ENCODE peak calls at places on chromosomes 4 and X, in five cellular contexts. One of them, this sample, is unnamed.

GRCh38 chr4:155419266-155419665 is 42.5 kb upstream of the MAP9 start:
- DNase-seq in cardiac muscle cell: peak
- DNase-seq in activated CD8-positive, alpha-beta memory T cell treated with anti-CD3 and anti-CD28 coated beads for 1 hour: no peak
- DNase-seq in activated T-cell treated with anti-CD3 and anti-CD28 coated beads for 1 hour: no peak
- DNase-seq in stimulated activated CD8-positive, alpha-beta memory T cell treated with anti-CD3 and anti-CD28 coated beads, Interleukin-4, amount 100 ng/mL, for 1 hour: no peak
- DNase-seq in this sample: no peak

GRCh38 chr4:124980276-124980752 is 267.8 kb upstream of the ANKRD50 start:
- DNase-seq in cardiac muscle cell: peak
- DNase-seq in activated CD8-positive, alpha-beta memory T cell treated with anti-CD3 and anti-CD28 coated beads for 1 hour: no peak
- DNase-seq in activated T-cell treated with anti-CD3 and anti-CD28 coated beads for 1 hour: no peak
- DNase-seq in stimulated activated CD8-positive, alpha-beta memory T cell treated with anti-CD3 and anti-CD28 coated beads, Interleukin-4, amount 100 ng/mL, for 1 hour: no peak
- DNase-seq in this sample: no peak

GRCh38 chr4:110275871-110276270 is 77.5 kb upstream of the ELOVL6 start:
- DNase-seq in cardiac muscle cell: peak
- DNase-seq in activated CD8-positive, alpha-beta memory T cell treated with anti-CD3 and anti-CD28 coated beads for 1 hour: no peak
- DNase-seq in activated T-cell treated with anti-CD3 and anti-CD28 coated beads for 1 hour: no peak
- DNase-seq in stimulated activated CD8-positive, alpha-beta memory T cell treated with anti-CD3 and anti-CD28 coated beads, Interleukin-4, amount 100 ng/mL, for 1 hour: no peak
- DNase-seq in this sample: no peak

GRCh38 chr4:151678048-151678853 is 82.6 kb downstream of the GATB start:
- DNase-seq in cardiac muscle cell: no peak
- DNase-seq in activated CD8-positive, alpha-beta memory T cell treated with anti-CD3 and anti-CD28 coated beads for 1 hour: no peak
- DNase-seq in activated T-cell treated with anti-CD3 and anti-CD28 coated beads for 1 hour: no peak
- DNase-seq in stimulated activated CD8-positive, alpha-beta memory T cell treated with anti-CD3 and anti-CD28 coated beads, Interleukin-4, amount 100 ng/mL, for 1 hour: no peak
- DNase-seq in this sample: peak

GRCh38 chr4:26141916-26142638 is 178.7 kb upstream of the RBPJ start:
- DNase-seq in cardiac muscle cell: peak
- DNase-seq in activated CD8-positive, alpha-beta memory T cell treated with anti-CD3 and anti-CD28 coated beads for 1 hour: no peak
- DNase-seq in activated T-cell treated with anti-CD3 and anti-CD28 coated beads for 1 hour: no peak
- DNase-seq in stimulated activated CD8-positive, alpha-beta memory T cell treated with anti-CD3 and anti-CD28 coated beads, Interleukin-4, amount 100 ng/mL, for 1 hour: no peak
- DNase-seq in this sample: no peak

GRCh38 chrX:119573840-119574393 is 446 bp upstream of the UBE2A start:
- DNase-seq in cardiac muscle cell: peak
- DNase-seq in activated CD8-positive, alpha-beta memory T cell treated with anti-CD3 and anti-CD28 coated beads for 1 hour: no peak
- DNase-seq in activated T-cell treated with anti-CD3 and anti-CD28 coated beads for 1 hour: peak
- DNase-seq in stimulated activated CD8-positive, alpha-beta memory T cell treated with anti-CD3 and anti-CD28 coated beads, Interleukin-4, amount 100 ng/mL, for 1 hour: no peak
- DNase-seq in this sample: no peak

GRCh38 chrX:27915617-27916016 is 65.6 kb downstream of the DCAF8L1 start:
- DNase-seq in cardiac muscle cell: peak
- DNase-seq in activated CD8-positive, alpha-beta memory T cell treated with anti-CD3 and anti-CD28 coated beads for 1 hour: no peak
- DNase-seq in activated T-cell treated with anti-CD3 and anti-CD28 coated beads for 1 hour: no peak
- DNase-seq in stimulated activated CD8-positive, alpha-beta memory T cell treated with anti-CD3 and anti-CD28 coated beads, Interleukin-4, amount 100 ng/mL, for 1 hour: no peak
- DNase-seq in this sample: no peak

GRCh38 chrX:70554081-70554480 is 109.4 kb downstream of the DLG3 start:
- DNase-seq in cardiac muscle cell: peak
- DNase-seq in activated CD8-positive, alpha-beta memory T cell treated with anti-CD3 and anti-CD28 coated beads for 1 hour: no peak
- DNase-seq in activated T-cell treated with anti-CD3 and anti-CD28 coated beads for 1 hour: no peak
- DNase-seq in stimulated activated CD8-positive, alpha-beta memory T cell treated with anti-CD3 and anti-CD28 coated beads, Interleukin-4, amount 100 ng/mL, for 1 hour: no peak
- DNase-seq in this sample: no peak

GRCh38 chrX:11269006-11269405 is 24.2 kb upstream of the AMELX start:
- DNase-seq in cardiac muscle cell: no peak
- DNase-seq in activated CD8-positive, alpha-beta memory T cell treated with anti-CD3 and anti-CD28 coated beads for 1 hour: no peak
- DNase-seq in activated T-cell treated with anti-CD3 and anti-CD28 coated beads for 1 hour: no peak
- DNase-seq in stimulated activated CD8-positive, alpha-beta memory T cell treated with anti-CD3 and anti-CD28 coated beads, Interleukin-4, amount 100 ng/mL, for 1 hour: no peak
- DNase-seq in this sample: no peak

GRCh38 chr4:16196482-16197393 is 29.5 kb downstream of the TAPT1 start:
- DNase-seq in cardiac muscle cell: peak
- DNase-seq in activated CD8-positive, alpha-beta memory T cell treated with anti-CD3 and anti-CD28 coated beads for 1 hour: no peak
- DNase-seq in activated T-cell treated with anti-CD3 and anti-CD28 coated beads for 1 hour: no peak
- DNase-seq in stimulated activated CD8-positive, alpha-beta memory T cell treated with anti-CD3 and anti-CD28 coated beads, Interleukin-4, amount 100 ng/mL, for 1 hour: no peak
- DNase-seq in this sample: no peak

GRCh38 chr4:28709821-28710330 is 1849.2 kb downstream of the STIM2 start:
- DNase-seq in cardiac muscle cell: peak
- DNase-seq in activated CD8-positive, alpha-beta memory T cell treated with anti-CD3 and anti-CD28 coated beads for 1 hour: no peak
- DNase-seq in activated T-cell treated with anti-CD3 and anti-CD28 coated beads for 1 hour: no peak
- DNase-seq in stimulated activated CD8-positive, alpha-beta memory T cell treated with anti-CD3 and anti-CD28 coated beads, Interleukin-4, amount 100 ng/mL, for 1 hour: no peak
- DNase-seq in this sample: no peak

GRCh38 chr4:15470149-15470520 is 453 bp downstream of the CC2D2A start:
- DNase-seq in cardiac muscle cell: peak
- DNase-seq in activated CD8-positive, alpha-beta memory T cell treated with anti-CD3 and anti-CD28 coated beads for 1 hour: no peak
- DNase-seq in activated T-cell treated with anti-CD3 and anti-CD28 coated beads for 1 hour: no peak
- DNase-seq in stimulated activated CD8-positive, alpha-beta memory T cell treated with anti-CD3 and anti-CD28 coated beads, Interleukin-4, amount 100 ng/mL, for 1 hour: no peak
- DNase-seq in this sample: no peak

GRCh38 chr4:156556326-156556725 is 415.3 kb downstream of the PDGFC start:
- DNase-seq in cardiac muscle cell: no peak
- DNase-seq in activated CD8-positive, alpha-beta memory T cell treated with anti-CD3 and anti-CD28 coated beads for 1 hour: no peak
- DNase-seq in activated T-cell treated with anti-CD3 and anti-CD28 coated beads for 1 hour: no peak
- DNase-seq in stimulated activated CD8-positive, alpha-beta memory T cell treated with anti-CD3 and anti-CD28 coated beads, Interleukin-4, amount 100 ng/mL, for 1 hour: no peak
- DNase-seq in this sample: no peak

GRCh38 chr4:72352746-72353145 is 216.3 kb downstream of the ADAMTS3 start:
- DNase-seq in cardiac muscle cell: no peak
- DNase-seq in activated CD8-positive, alpha-beta memory T cell treated with anti-CD3 and anti-CD28 coated beads for 1 hour: no peak
- DNase-seq in activated T-cell treated with anti-CD3 and anti-CD28 coated beads for 1 hour: no peak
- DNase-seq in stimulated activated CD8-positive, alpha-beta memory T cell treated with anti-CD3 and anti-CD28 coated beads, Interleukin-4, amount 100 ng/mL, for 1 hour: no peak
- DNase-seq in this sample: no peak

GRCh38 chrX:155231163-155231562 is 14.9 kb downstream of the VBP1 start:
- DNase-seq in cardiac muscle cell: no peak
- DNase-seq in activated CD8-positive, alpha-beta memory T cell treated with anti-CD3 and anti-CD28 coated beads for 1 hour: no peak
- DNase-seq in activated T-cell treated with anti-CD3 and anti-CD28 coated beads for 1 hour: no peak
- DNase-seq in stimulated activated CD8-positive, alpha-beta memory T cell treated with anti-CD3 and anti-CD28 coated beads, Interleukin-4, amount 100 ng/mL, for 1 hour: no peak
- DNase-seq in this sample: no peak

GRCh38 chr4:128809477-128810330 is at the start of gene JADE1:
- DNase-seq in cardiac muscle cell: peak
- DNase-seq in activated CD8-positive, alpha-beta memory T cell treated with anti-CD3 and anti-CD28 coated beads for 1 hour: peak
- DNase-seq in activated T-cell treated with anti-CD3 and anti-CD28 coated beads for 1 hour: peak
- DNase-seq in stimulated activated CD8-positive, alpha-beta memory T cell treated with anti-CD3 and anti-CD28 coated beads, Interleukin-4, amount 100 ng/mL, for 1 hour: peak
- DNase-seq in this sample: peak

GRCh38 chr4:137794779-137795178 is 262.5 kb upstream of the PCDH18 start:
- DNase-seq in cardiac muscle cell: peak
- DNase-seq in activated CD8-positive, alpha-beta memory T cell treated with anti-CD3 and anti-CD28 coated beads for 1 hour: no peak
- DNase-seq in activated T-cell treated with anti-CD3 and anti-CD28 coated beads for 1 hour: no peak
- DNase-seq in stimulated activated CD8-positive, alpha-beta memory T cell treated with anti-CD3 and anti-CD28 coated beads, Interleukin-4, amount 100 ng/mL, for 1 hour: no peak
- DNase-seq in this sample: no peak

GRCh38 chr4:74400395-74400794 is 35.5 kb downstream of the EREG start:
- DNase-seq in cardiac muscle cell: no peak
- DNase-seq in activated CD8-positive, alpha-beta memory T cell treated with anti-CD3 and anti-CD28 coated beads for 1 hour: no peak
- DNase-seq in activated T-cell treated with anti-CD3 and anti-CD28 coated beads for 1 hour: no peak
- DNase-seq in stimulated activated CD8-positive, alpha-beta memory T cell treated with anti-CD3 and anti-CD28 coated beads, Interleukin-4, amount 100 ng/mL, for 1 hour: no peak
- DNase-seq in this sample: no peak

GRCh38 chr4:108107729-108108382 is 60.9 kb downstream of the LEF1 start:
- DNase-seq in cardiac muscle cell: no peak
- DNase-seq in activated CD8-positive, alpha-beta memory T cell treated with anti-CD3 and anti-CD28 coated beads for 1 hour: no peak
- DNase-seq in activated T-cell treated with anti-CD3 and anti-CD28 coated beads for 1 hour: no peak
- DNase-seq in stimulated activated CD8-positive, alpha-beta memory T cell treated with anti-CD3 and anti-CD28 coated beads, Interleukin-4, amount 100 ng/mL, for 1 hour: no peak
- DNase-seq in this sample: no peak

GRCh38 chr4:140233811-140234696 is 80.1 kb upstream of the MAML3 start:
- DNase-seq in cardiac muscle cell: peak
- DNase-seq in activated CD8-positive, alpha-beta memory T cell treated with anti-CD3 and anti-CD28 coated beads for 1 hour: no peak
- DNase-seq in activated T-cell treated with anti-CD3 and anti-CD28 coated beads for 1 hour: no peak
- DNase-seq in stimulated activated CD8-positive, alpha-beta memory T cell treated with anti-CD3 and anti-CD28 coated beads, Interleukin-4, amount 100 ng/mL, for 1 hour: no peak
- DNase-seq in this sample: no peak

GRCh38 chr4:18020671-18021469 is 685 bp downstream of the LCORL start:
- DNase-seq in cardiac muscle cell: peak
- DNase-seq in activated CD8-positive, alpha-beta memory T cell treated with anti-CD3 and anti-CD28 coated beads for 1 hour: peak
- DNase-seq in activated T-cell treated with anti-CD3 and anti-CD28 coated beads for 1 hour: peak
- DNase-seq in stimulated activated CD8-positive, alpha-beta memory T cell treated with anti-CD3 and anti-CD28 coated beads, Interleukin-4, amount 100 ng/mL, for 1 hour: peak
- DNase-seq in this sample: peak

GRCh38 chr4:101968364-101968763 is 177.8 kb downstream of the BANK1 start:
- DNase-seq in cardiac muscle cell: no peak
- DNase-seq in activated CD8-positive, alpha-beta memory T cell treated with anti-CD3 and anti-CD28 coated beads for 1 hour: no peak
- DNase-seq in activated T-cell treated with anti-CD3 and anti-CD28 coated beads for 1 hour: no peak
- DNase-seq in stimulated activated CD8-positive, alpha-beta memory T cell treated with anti-CD3 and anti-CD28 coated beads, Interleukin-4, amount 100 ng/mL, for 1 hour: no peak
- DNase-seq in this sample: no peak

GRCh38 chrX:134573683-134574035 is 84.6 kb downstream of the PLAC1 start:
- DNase-seq in cardiac muscle cell: no peak
- DNase-seq in activated CD8-positive, alpha-beta memory T cell treated with anti-CD3 and anti-CD28 coated beads for 1 hour: no peak
- DNase-seq in activated T-cell treated with anti-CD3 and anti-CD28 coated beads for 1 hour: no peak
- DNase-seq in stimulated activated CD8-positive, alpha-beta memory T cell treated with anti-CD3 and anti-CD28 coated beads, Interleukin-4, amount 100 ng/mL, for 1 hour: no peak
- DNase-seq in this sample: no peak

GRCh38 chr4:166228112-166228511 is 355.1 kb downstream of the TLL1 start:
- DNase-seq in cardiac muscle cell: no peak
- DNase-seq in activated CD8-positive, alpha-beta memory T cell treated with anti-CD3 and anti-CD28 coated beads for 1 hour: no peak
- DNase-seq in activated T-cell treated with anti-CD3 and anti-CD28 coated beads for 1 hour: no peak
- DNase-seq in stimulated activated CD8-positive, alpha-beta memory T cell treated with anti-CD3 and anti-CD28 coated beads, Interleukin-4, amount 100 ng/mL, for 1 hour: no peak
- DNase-seq in this sample: no peak

GRCh38 chr4:89242864-89243740 is 64.5 kb downstream of the GPRIN3 start:
- DNase-seq in cardiac muscle cell: no peak
- DNase-seq in activated CD8-positive, alpha-beta memory T cell treated with anti-CD3 and anti-CD28 coated beads for 1 hour: no peak
- DNase-seq in activated T-cell treated with anti-CD3 and anti-CD28 coated beads for 1 hour: no peak
- DNase-seq in stimulated activated CD8-positive, alpha-beta memory T cell treated with anti-CD3 and anti-CD28 coated beads, Interleukin-4, amount 100 ng/mL, for 1 hour: no peak
- DNase-seq in this sample: no peak

GRCh38 chr4:38639245-38639644 is 24.8 kb upstream of the KLF3 start:
- DNase-seq in cardiac muscle cell: no peak
- DNase-seq in activated CD8-positive, alpha-beta memory T cell treated with anti-CD3 and anti-CD28 coated beads for 1 hour: no peak
- DNase-seq in activated T-cell treated with anti-CD3 and anti-CD28 coated beads for 1 hour: no peak
- DNase-seq in stimulated activated CD8-positive, alpha-beta memory T cell treated with anti-CD3 and anti-CD28 coated beads, Interleukin-4, amount 100 ng/mL, for 1 hour: no peak
- DNase-seq in this sample: no peak

GRCh38 chr4:163548481-163549243 is 54.2 kb downstream of the TMA16 start:
- DNase-seq in cardiac muscle cell: peak
- DNase-seq in activated CD8-positive, alpha-beta memory T cell treated with anti-CD3 and anti-CD28 coated beads for 1 hour: no peak
- DNase-seq in activated T-cell treated with anti-CD3 and anti-CD28 coated beads for 1 hour: no peak
- DNase-seq in stimulated activated CD8-positive, alpha-beta memory T cell treated with anti-CD3 and anti-CD28 coated beads, Interleukin-4, amount 100 ng/mL, for 1 hour: no peak
- DNase-seq in this sample: peak

GRCh38 chr4:183746305-183747229 is 87.5 kb downstream of the TRAPPC11 start:
- DNase-seq in cardiac muscle cell: no peak
- DNase-seq in activated CD8-positive, alpha-beta memory T cell treated with anti-CD3 and anti-CD28 coated beads for 1 hour: no peak
- DNase-seq in activated T-cell treated with anti-CD3 and anti-CD28 coated beads for 1 hour: no peak
- DNase-seq in stimulated activated CD8-positive, alpha-beta memory T cell treated with anti-CD3 and anti-CD28 coated beads, Interleukin-4, amount 100 ng/mL, for 1 hour: no peak
- DNase-seq in this sample: no peak

GRCh38 chr4:159229164-159229563 is 126.3 kb downstream of the RAPGEF2 start:
- DNase-seq in cardiac muscle cell: peak
- DNase-seq in activated CD8-positive, alpha-beta memory T cell treated with anti-CD3 and anti-CD28 coated beads for 1 hour: no peak
- DNase-seq in activated T-cell treated with anti-CD3 and anti-CD28 coated beads for 1 hour: no peak
- DNase-seq in stimulated activated CD8-positive, alpha-beta memory T cell treated with anti-CD3 and anti-CD28 coated beads, Interleukin-4, amount 100 ng/mL, for 1 hour: no peak
- DNase-seq in this sample: no peak

GRCh38 chrX:3184176-3184930 is 143.1 kb downstream of the ARSF start:
- DNase-seq in cardiac muscle cell: peak
- DNase-seq in activated CD8-positive, alpha-beta memory T cell treated with anti-CD3 and anti-CD28 coated beads for 1 hour: no peak
- DNase-seq in activated T-cell treated with anti-CD3 and anti-CD28 coated beads for 1 hour: no peak
- DNase-seq in stimulated activated CD8-positive, alpha-beta memory T cell treated with anti-CD3 and anti-CD28 coated beads, Interleukin-4, amount 100 ng/mL, for 1 hour: no peak
- DNase-seq in this sample: no peak

GRCh38 chr4:183788308-183788707 is 116.8 kb upstream of the STOX2 start:
- DNase-seq in cardiac muscle cell: no peak
- DNase-seq in activated CD8-positive, alpha-beta memory T cell treated with anti-CD3 and anti-CD28 coated beads for 1 hour: no peak
- DNase-seq in activated T-cell treated with anti-CD3 and anti-CD28 coated beads for 1 hour: no peak
- DNase-seq in stimulated activated CD8-positive, alpha-beta memory T cell treated with anti-CD3 and anti-CD28 coated beads, Interleukin-4, amount 100 ng/mL, for 1 hour: no peak
- DNase-seq in this sample: no peak

GRCh38 chrX:44949125-44949524 is 76.1 kb downstream of the KDM6A start:
- DNase-seq in cardiac muscle cell: no peak
- DNase-seq in activated CD8-positive, alpha-beta memory T cell treated with anti-CD3 and anti-CD28 coated beads for 1 hour: no peak
- DNase-seq in activated T-cell treated with anti-CD3 and anti-CD28 coated beads for 1 hour: no peak
- DNase-seq in stimulated activated CD8-positive, alpha-beta memory T cell treated with anti-CD3 and anti-CD28 coated beads, Interleukin-4, amount 100 ng/mL, for 1 hour: no peak
- DNase-seq in this sample: no peak

GRCh38 chrX:68432648-68433047 is 647 bp downstream of the OPHN1 start:
- DNase-seq in cardiac muscle cell: no peak
- DNase-seq in activated CD8-positive, alpha-beta memory T cell treated with anti-CD3 and anti-CD28 coated beads for 1 hour: no peak
- DNase-seq in activated T-cell treated with anti-CD3 and anti-CD28 coated beads for 1 hour: no peak
- DNase-seq in stimulated activated CD8-positive, alpha-beta memory T cell treated with anti-CD3 and anti-CD28 coated beads, Interleukin-4, amount 100 ng/mL, for 1 hour: no peak
- DNase-seq in this sample: no peak

GRCh38 chr4:5824635-5825034 is 68.3 kb downstream of the CRMP1 start:
- DNase-seq in cardiac muscle cell: peak
- DNase-seq in activated CD8-positive, alpha-beta memory T cell treated with anti-CD3 and anti-CD28 coated beads for 1 hour: no peak
- DNase-seq in activated T-cell treated with anti-CD3 and anti-CD28 coated beads for 1 hour: no peak
- DNase-seq in stimulated activated CD8-positive, alpha-beta memory T cell treated with anti-CD3 and anti-CD28 coated beads, Interleukin-4, amount 100 ng/mL, for 1 hour: no peak
- DNase-seq in this sample: no peak

GRCh38 chr4:99763635-99764101 is 53.0 kb upstream of the DAPP1 start:
- DNase-seq in cardiac muscle cell: peak
- DNase-seq in activated CD8-positive, alpha-beta memory T cell treated with anti-CD3 and anti-CD28 coated beads for 1 hour: no peak
- DNase-seq in activated T-cell treated with anti-CD3 and anti-CD28 coated beads for 1 hour: no peak
- DNase-seq in stimulated activated CD8-positive, alpha-beta memory T cell treated with anti-CD3 and anti-CD28 coated beads, Interleukin-4, amount 100 ng/mL, for 1 hour: no peak
- DNase-seq in this sample: no peak

GRCh38 chrX:18146954-18147353 is 73.7 kb downstream of the BEND2 start:
- DNase-seq in cardiac muscle cell: peak
- DNase-seq in activated CD8-positive, alpha-beta memory T cell treated with anti-CD3 and anti-CD28 coated beads for 1 hour: no peak
- DNase-seq in activated T-cell treated with anti-CD3 and anti-CD28 coated beads for 1 hour: no peak
- DNase-seq in stimulated activated CD8-positive, alpha-beta memory T cell treated with anti-CD3 and anti-CD28 coated beads, Interleukin-4, amount 100 ng/mL, for 1 hour: no peak
- DNase-seq in this sample: no peak

GRCh38 chr4:155526452-155527169 is 140.0 kb upstream of the GUCY1A1 start:
- DNase-seq in cardiac muscle cell: peak
- DNase-seq in activated CD8-positive, alpha-beta memory T cell treated with anti-CD3 and anti-CD28 coated beads for 1 hour: no peak
- DNase-seq in activated T-cell treated with anti-CD3 and anti-CD28 coated beads for 1 hour: no peak
- DNase-seq in stimulated activated CD8-positive, alpha-beta memory T cell treated with anti-CD3 and anti-CD28 coated beads, Interleukin-4, amount 100 ng/mL, for 1 hour: no peak
- DNase-seq in this sample: no peak

GRCh38 chr4:149140841-149141240 is 674.8 kb downstream of the IQCM start:
- DNase-seq in cardiac muscle cell: peak
- DNase-seq in activated CD8-positive, alpha-beta memory T cell treated with anti-CD3 and anti-CD28 coated beads for 1 hour: no peak
- DNase-seq in activated T-cell treated with anti-CD3 and anti-CD28 coated beads for 1 hour: no peak
- DNase-seq in stimulated activated CD8-positive, alpha-beta memory T cell treated with anti-CD3 and anti-CD28 coated beads, Interleukin-4, amount 100 ng/mL, for 1 hour: no peak
- DNase-seq in this sample: no peak

GRCh38 chr4:177047070-177047850 is 254.5 kb upstream of the VEGFC start:
- DNase-seq in cardiac muscle cell: peak
- DNase-seq in activated CD8-positive, alpha-beta memory T cell treated with anti-CD3 and anti-CD28 coated beads for 1 hour: peak
- DNase-seq in activated T-cell treated with anti-CD3 and anti-CD28 coated beads for 1 hour: peak
- DNase-seq in stimulated activated CD8-positive, alpha-beta memory T cell treated with anti-CD3 and anti-CD28 coated beads, Interleukin-4, amount 100 ng/mL, for 1 hour: peak
- DNase-seq in this sample: peak